ENCODE peak calls at places on chromosomes 7 and 10, in eight cellular contexts. N, Q, T, G, U, J, I and H are unnamed samples.
A peak's percentile ranks its signal among the peaks of the same experiment; 100 is the strongest.

GRCh38 chr10:56633876-56634452 is 272.9 kb upstream of the ZWINT start:
- DNase-seq in N (no peak), Q (no peak), T (no peak), G (no peak), U (no peak), J (no peak), I (no peak), H (no peak)

GRCh38 chr10:126012485-126012884 is 116.1 kb downstream of the FANK1 start:
- DNase-seq in N (no peak), Q (no peak), T (no peak), G (no peak), U (no peak), J (no peak), I (no peak), H (no peak)

GRCh38 chr7:35697414-35698175 is 2.7 kb upstream of the HERPUD2 start:
- DNase-seq in N (no peak), Q (no peak), T (no peak), G (peak; percentile 27), U (no peak), J (no peak), I (no peak), H (no peak)

GRCh38 chr7:46071076-46071475 is 150.0 kb upstream of the IGFBP3 start:
- DNase-seq in N (no peak), Q (no peak), T (no peak), G (no peak), U (no peak), J (no peak), I (no peak), H (no peak)

GRCh38 chr10:69417542-69417941 is 824 bp upstream of the TACR2 start:
- DNase-seq in N (no peak), Q (no peak), T (no peak), G (no peak), U (no peak), J (no peak), I (no peak), H (no peak)

GRCh38 chr10:73641272-73642060 is at the start of gene MYOZ1:
- DNase-seq in N (no peak), Q (no peak), T (no peak), G (no peak), U (no peak), J (no peak), I (no peak), H (peak; percentile 18)

GRCh38 chr10:12041766-12042408 is 722 bp downstream of the UPF2 start:
- DNase-seq in N (no peak), Q (no peak), T (no peak), G (peak; percentile 7), U (peak; percentile 17), J (peak; percentile 0), I (peak; percentile 14), H (peak; percentile 39)

GRCh38 chr10:8245131-8246117 is 190.9 kb downstream of the GATA3 start:
- DNase-seq in N (no peak), Q (no peak), T (no peak), G (no peak), U (no peak), J (no peak), I (peak; percentile 75), H (no peak)

GRCh38 chr10:34996843-34997242 is 93.3 kb downstream of the CUL2 start:
- DNase-seq in N (no peak), Q (no peak), T (no peak), G (no peak), U (no peak), J (no peak), I (no peak), H (no peak)

GRCh38 chr10:78203915-78204818 is 170.5 kb downstream of the RPS24 start:
- DNase-seq in N (no peak), Q (no peak), T (no peak), G (no peak), U (no peak), J (no peak), I (no peak), H (no peak)

GRCh38 chr7:75889826-75890225 is 11.0 kb downstream of the RHBDD2 start:
- DNase-seq in N (no peak), Q (no peak), T (no peak), G (no peak), U (no peak), J (no peak), I (no peak), H (no peak)

GRCh38 chr7:24979470-24979862 is 512 bp downstream of the OSBPL3 start:
- DNase-seq in N (no peak), Q (peak; percentile 39), T (peak; percentile 83), G (peak; percentile 41), U (no peak), J (peak; percentile 63), I (peak; percentile 76), H (no peak)

GRCh38 chr7:105298004-105298403 is 90.7 kb downstream of the SRPK2 start:
- DNase-seq in N (no peak), Q (no peak), T (no peak), G (no peak), U (no peak), J (no peak), I (no peak), H (no peak)

GRCh38 chr10:86372785-86373239 is 6.2 kb upstream of the GRID1 start:
- DNase-seq in N (no peak), Q (no peak), T (peak; percentile 6), G (no peak), U (no peak), J (no peak), I (no peak), H (no peak)

GRCh38 chr7:39567294-39567693 is 1.1 kb downstream of the YAE1 start:
- DNase-seq in N (no peak), Q (no peak), T (no peak), G (no peak), U (no peak), J (no peak), I (no peak), H (no peak)

GRCh38 chr10:97230146-97230545 is 44.4 kb upstream of the SLIT1 start:
- DNase-seq in N (no peak), Q (no peak), T (no peak), G (no peak), U (no peak), J (no peak), I (no peak), H (no peak)

GRCh38 chr10:122234416-122234815 is 36.7 kb upstream of the BTBD16 start:
- DNase-seq in N (no peak), Q (no peak), T (no peak), G (no peak), U (no peak), J (no peak), I (no peak), H (no peak)

GRCh38 chr7:30062587-30062986 is 34.4 kb downstream of the PLEKHA8 start:
- DNase-seq in N (no peak), Q (no peak), T (no peak), G (no peak), U (no peak), J (no peak), I (peak; percentile 22), H (peak; percentile 51)

GRCh38 chr10:133081636-133082035 is 6.1 kb upstream of the ADGRA1 start:
- DNase-seq in N (no peak), Q (no peak), T (no peak), G (no peak), U (no peak), J (no peak), I (no peak), H (no peak)

GRCh38 chr7:24978837-24979469 is 1.0 kb downstream of the OSBPL3 start:
- DNase-seq in N (no peak), Q (no peak), T (no peak), G (no peak), U (no peak), J (no peak), I (no peak), H (peak; percentile 92)

GRCh38 chr7:114988755-114989154 is 66.9 kb downstream of the MDFIC start:
- DNase-seq in N (no peak), Q (no peak), T (no peak), G (no peak), U (no peak), J (no peak), I (no peak), H (no peak)

GRCh38 chr7:43377196-43377935 is 205.5 kb upstream of the STK17A start:
- DNase-seq in N (no peak), Q (no peak), T (no peak), G (no peak), U (no peak), J (no peak), I (no peak), H (no peak)

GRCh38 chr10:28624351-28624750 is 53.0 kb upstream of the BAMBI start:
- DNase-seq in N (no peak), Q (no peak), T (no peak), G (no peak), U (no peak), J (no peak), I (no peak), H (peak; percentile 25)

GRCh38 chr7:22784346-22784745 is 38.3 kb downstream of the TOMM7 start:
- DNase-seq in N (no peak), Q (no peak), T (no peak), G (no peak), U (no peak), J (no peak), I (no peak), H (no peak)

GRCh38 chr10:130023454-130024230 is 59.6 kb upstream of the EBF3 start:
- DNase-seq in N (no peak), Q (no peak), T (no peak), G (no peak), U (no peak), J (no peak), I (no peak), H (no peak)

GRCh38 chr7:27248911-27249723 is 6.5 kb downstream of the EVX1 start:
- DNase-seq in N (no peak), Q (no peak), T (no peak), G (no peak), U (no peak), J (no peak), I (no peak), H (peak; percentile 37)

GRCh38 chr10:114874827-114875541 is 53.4 kb downstream of the FHIP2A start:
- DNase-seq in N (no peak), Q (peak; percentile 30), T (peak; percentile 78), G (no peak), U (no peak), J (no peak), I (no peak), H (peak; percentile 85)

GRCh38 chr10:107487284-107487683 is 322.8 kb upstream of the SORCS1 start:
- DNase-seq in N (no peak), Q (no peak), T (no peak), G (no peak), U (no peak), J (no peak), I (no peak), H (no peak)

GRCh38 chr10:37855691-37856090 is 1.7 kb downstream of the ZNF248 start:
- DNase-seq in N (no peak), Q (no peak), T (no peak), G (no peak), U (no peak), J (no peak), I (no peak), H (no peak)

GRCh38 chr10:132517951-132518521 is 19.6 kb upstream of the INPP5A start:
- DNase-seq in N (no peak), Q (no peak), T (peak; percentile 43), G (no peak), U (no peak), J (no peak), I (no peak), H (peak; percentile 44)

GRCh38 chr7:88759956-88760515 is 536 bp downstream of the ZNF804B start:
- DNase-seq in N (no peak), Q (no peak), T (no peak), G (no peak), U (no peak), J (no peak), I (no peak), H (peak; percentile 4)

GRCh38 chr10:102710604-102711003 is 3.6 kb downstream of the ARL3 start:
- DNase-seq in N (no peak), Q (no peak), T (no peak), G (no peak), U (no peak), J (no peak), I (no peak), H (no peak)

GRCh38 chr7:21300692-21301091 is 127.2 kb upstream of the SP4 start:
- DNase-seq in N (no peak), Q (no peak), T (no peak), G (no peak), U (no peak), J (no peak), I (peak; percentile 1), H (peak; percentile 35)

GRCh38 chr10:28628184-28628893 is 49.0 kb upstream of the BAMBI start:
- DNase-seq in N (peak; percentile 29), Q (peak; percentile 68), T (peak; percentile 87), G (peak; percentile 63), U (peak; percentile 34), J (peak; percentile 36), I (peak; percentile 21), H (peak; percentile 88)